ENCODE peak calls at places on chromosome 4, in six cellular contexts. U, O, H, D, L and Q are unnamed samples.

GRCh38 chr4:72424006-72424405 is 145.0 kb downstream of the ADAMTS3 start:
- DNase-seq in U (no peak), O (no peak), H (no peak), D (no peak), L (no peak), Q (no peak)

GRCh38 chr4:92814677-92815076 is 510.9 kb downstream of the GRID2 start:
- DNase-seq in U (no peak), O (no peak), H (no peak), D (no peak), L (no peak), Q (no peak)

GRCh38 chr4:94671113-94671512 is 86.6 kb upstream of the BMPR1B start:
- DNase-seq in U (no peak), O (no peak), H (no peak), D (no peak), L (no peak), Q (no peak)

GRCh38 chr4:106238819-106239420 is 77.1 kb downstream of the TBCK start:
- DNase-seq in U (no peak), O (peak), H (peak), D (no peak), L (no peak), Q (peak)

GRCh38 chr4:1274871-1275270 is 14.8 kb upstream of the MAEA start:
- DNase-seq in U (no peak), O (no peak), H (no peak), D (no peak), L (no peak), Q (no peak)

GRCh38 chr4:149997881-149998421 is 80.3 kb upstream of the DCLK2 start:
- DNase-seq in U (no peak), O (peak), H (no peak), D (no peak), L (no peak), Q (peak)

GRCh38 chr4:90950385-90950841 is 823.2 kb downstream of the CCSER1 start:
- DNase-seq in U (no peak), O (peak), H (peak), D (no peak), L (no peak), Q (no peak)

GRCh38 chr4:114417214-114417613 is 181.4 kb upstream of the UGT8 start:
- DNase-seq in U (no peak), O (no peak), H (no peak), D (no peak), L (no peak), Q (no peak)

GRCh38 chr4:100933628-100934027 is 413.7 kb downstream of the PPP3CA start:
- DNase-seq in U (no peak), O (no peak), H (no peak), D (no peak), L (no peak), Q (no peak)

GRCh38 chr4:151600432-151600831 is 160.4 kb downstream of the GATB start:
- DNase-seq in U (no peak), O (no peak), H (no peak), D (no peak), L (no peak), Q (no peak)

GRCh38 chr4:11475871-11476270 is 47.2 kb upstream of the HS3ST1 start:
- DNase-seq in U (no peak), O (no peak), H (no peak), D (no peak), L (no peak), Q (no peak)

GRCh38 chr4:185590982-185591381 is 55.7 kb upstream of the PDLIM3 start:
- DNase-seq in U (no peak), O (no peak), H (no peak), D (no peak), L (no peak), Q (no peak)

GRCh38 chr4:133151301-133151680 is 2.2 kb downstream of the PCDH10 start:
- DNase-seq in U (no peak), O (peak), H (peak), D (no peak), L (no peak), Q (no peak)

GRCh38 chr4:145820407-145820806 is 118.2 kb downstream of the ZNF827 start:
- DNase-seq in U (no peak), O (no peak), H (no peak), D (no peak), L (no peak), Q (no peak)

GRCh38 chr4:5870701-5871100 is 22.2 kb downstream of the CRMP1 start:
- DNase-seq in U (no peak), O (no peak), H (no peak), D (no peak), L (no peak), Q (no peak)

GRCh38 chr4:14018191-14018853 is 390.8 kb upstream of the BOD1L1 start:
- DNase-seq in U (no peak), O (no peak), H (no peak), D (no peak), L (no peak), Q (no peak)

GRCh38 chr4:107392951-107393350 is 327.1 kb downstream of the PAPSS1 start:
- DNase-seq in U (no peak), O (no peak), H (no peak), D (no peak), L (no peak), Q (no peak)

GRCh38 chr4:2285665-2286381 is 23.9 kb upstream of the MXD4 start:
- DNase-seq in U (no peak), O (no peak), H (no peak), D (no peak), L (no peak), Q (no peak)

GRCh38 chr4:94338681-94339351 is 3.8 kb downstream of the HPGDS start:
- DNase-seq in U (no peak), O (no peak), H (no peak), D (no peak), L (no peak), Q (no peak)

GRCh38 chr4:143343276-143343831 is 6.7 kb downstream of the GAB1 start:
- DNase-seq in U (no peak), O (no peak), H (no peak), D (no peak), L (no peak), Q (no peak)

GRCh38 chr4:10117424-10118354 is 1.1 kb upstream of the WDR1 start:
- DNase-seq in U (no peak), O (no peak), H (no peak), D (peak), L (no peak), Q (no peak)